ENCODE peak calls at places on chromosome 15, in four cellular contexts. R is cardiac muscle cell, H is H54, L is NCI-H774. I is an unnamed sample.

GRCh38 chr15:80749589-80749988 is 29.6 kb upstream of the CEMIP start:
- DNase-seq in H (no peak), R (no peak), L (no peak), I (no peak)

GRCh38 chr15:75188499-75188898 is 13.2 kb upstream of the C15orf39 start:
- DNase-seq in H (no peak), L (no peak), R (no peak), I (no peak)

GRCh38 chr15:41689834-41690233 is 29.6 kb downstream of the MGA start:
- DNase-seq in L (no peak), H (no peak), R (peak; percentile 15), I (no peak)

GRCh38 chr15:38905634-38906033 is 341.0 kb upstream of the RASGRP1 start:
- DNase-seq in R (no peak), L (no peak), H (no peak), I (no peak)

GRCh38 chr15:25237291-25237978 is 201.4 kb downstream of the UBE3A start:
- DNase-seq in R (no peak), H (no peak), L (no peak), I (no peak)

GRCh38 chr15:44009056-44009455 is 182.3 kb downstream of the WDR76 start:
- DNase-seq in H (peak; percentile 59), L (no peak), R (peak; percentile 49), I (no peak)

GRCh38 chr15:69751147-69751546 is 298.5 kb downstream of the RPLP1 start:
- DNase-seq in L (no peak), R (no peak), H (no peak), I (no peak)

GRCh38 chr15:62592920-62593319 is 427.8 kb upstream of the C2CD4B start:
- DNase-seq in H (no peak), L (no peak), R (no peak), I (no peak)

GRCh38 chr15:101327147-101327740 is 32.2 kb upstream of the SNRPA1 start:
- DNase-seq in H (no peak), R (no peak), L (no peak), I (no peak)

GRCh38 chr15:87942316-87942715 is 314.2 kb downstream of the NTRK3 start:
- DNase-seq in H (no peak), L (no peak), R (no peak), I (no peak)

GRCh38 chr15:82532991-82533481 is 7.2 kb downstream of the RPS17 start:
- DNase-seq in H (no peak), L (no peak), R (no peak), I (peak; percentile 16)

GRCh38 chr15:77475898-77476297 is 55.2 kb downstream of the HMG20A start:
- DNase-seq in H (no peak), L (no peak), R (no peak), I (no peak)

GRCh38 chr15:101543026-101543390 is 53.5 kb upstream of the PCSK6 start:
- DNase-seq in R (no peak), H (no peak), L (no peak), I (no peak)

GRCh38 chr15:80072285-80072684 is 12.8 kb downstream of the ZFAND6 start:
- DNase-seq in R (peak; percentile 93), L (peak; percentile 87), H (no peak), I (peak; percentile 89)

GRCh38 chr15:70029297-70029701 is 68.4 kb downstream of the TLE3 start:
- DNase-seq in R (no peak), L (no peak), H (no peak), I (no peak)

GRCh38 chr15:70337292-70338186 is 239.8 kb upstream of the TLE3 start:
- DNase-seq in R (peak; percentile 22), L (no peak), H (no peak), I (no peak)

GRCh38 chr15:26391556-26392229 is 381.2 kb downstream of the GABRB3 start:
- DNase-seq in H (no peak), R (no peak), L (no peak), I (no peak)

GRCh38 chr15:56491110-56491722 is 26.3 kb upstream of the MNS1 start:
- DNase-seq in R (peak; percentile 89), H (peak; percentile 31), L (peak; percentile 12), I (peak; percentile 87)

GRCh38 chr15:33154366-33155166 is 39.9 kb downstream of the FMN1 start:
- DNase-seq in L (no peak), H (peak; percentile 37), R (peak; percentile 52), I (no peak)

I was measured in NAMALWA.